ENCODE peak calls at places on chromosome 13, in nine cellular contexts. One of them, this sample, is unnamed.
A peak's percentile ranks its signal among the peaks of the same experiment; 100 is the strongest.

GRCh38 chr13:53112522-53112921 is 83.9 kb downstream of the OLFM4 start:
- DNase-seq in astrocyte: no peak
- DNase-seq in cardiac fibroblast: no peak
- DNase-seq in stimulated activated CD8-positive, alpha-beta memory T cell treated with anti-CD3 and anti-CD28 coated beads, Interleukin-4, amount 100 ng/mL, for 48 hours: no peak
- DNase-seq in stimulated activated naive B cell treated with anti-CD40 and anti-IgM and Interleukin-4, amounts not matched to agents 10 μg/mL and 1 μg/mL and 100 μg/mL, for 72 hours: no peak
- DNase-seq in NCI-H2107: peak; percentile 73
- DNase-seq in NCI-H2029 treated with DMSO at 0.1 percent for 48 hours: no peak
- DNase-seq in T-helper 17 cell: no peak
- DNase-seq in central memory CD8-positive, alpha-beta T cell: no peak
- DNase-seq in this sample: no peak

GRCh38 chr13:22793598-22794134 is 387.1 kb upstream of the SGCG start:
- DNase-seq in astrocyte: peak; percentile 10
- DNase-seq in cardiac fibroblast: no peak
- DNase-seq in stimulated activated CD8-positive, alpha-beta memory T cell treated with anti-CD3 and anti-CD28 coated beads, Interleukin-4, amount 100 ng/mL, for 48 hours: no peak
- DNase-seq in stimulated activated naive B cell treated with anti-CD40 and anti-IgM and Interleukin-4, amounts not matched to agents 10 μg/mL and 1 μg/mL and 100 μg/mL, for 72 hours: no peak
- DNase-seq in NCI-H2107: no peak
- DNase-seq in NCI-H2029 treated with DMSO at 0.1 percent for 48 hours: no peak
- DNase-seq in T-helper 17 cell: no peak
- DNase-seq in central memory CD8-positive, alpha-beta T cell: no peak
- DNase-seq in this sample: no peak

GRCh38 chr13:52903320-52903719 is 54.9 kb upstream of the PCDH8 start:
- DNase-seq in astrocyte: no peak
- DNase-seq in cardiac fibroblast: no peak
- DNase-seq in stimulated activated CD8-positive, alpha-beta memory T cell treated with anti-CD3 and anti-CD28 coated beads, Interleukin-4, amount 100 ng/mL, for 48 hours: no peak
- DNase-seq in stimulated activated naive B cell treated with anti-CD40 and anti-IgM and Interleukin-4, amounts not matched to agents 10 μg/mL and 1 μg/mL and 100 μg/mL, for 72 hours: no peak
- DNase-seq in NCI-H2107: no peak
- DNase-seq in NCI-H2029 treated with DMSO at 0.1 percent for 48 hours: no peak
- DNase-seq in T-helper 17 cell: no peak
- DNase-seq in central memory CD8-positive, alpha-beta T cell: no peak
- DNase-seq in this sample: no peak

GRCh38 chr13:50616101-50616500 is 227.4 kb downstream of the DLEU7 start:
- DNase-seq in astrocyte: peak; percentile 52
- DNase-seq in cardiac fibroblast: peak; percentile 26
- DNase-seq in stimulated activated CD8-positive, alpha-beta memory T cell treated with anti-CD3 and anti-CD28 coated beads, Interleukin-4, amount 100 ng/mL, for 48 hours: no peak
- DNase-seq in stimulated activated naive B cell treated with anti-CD40 and anti-IgM and Interleukin-4, amounts not matched to agents 10 μg/mL and 1 μg/mL and 100 μg/mL, for 72 hours: no peak
- DNase-seq in NCI-H2107: no peak
- DNase-seq in NCI-H2029 treated with DMSO at 0.1 percent for 48 hours: no peak
- DNase-seq in T-helper 17 cell: no peak
- DNase-seq in central memory CD8-positive, alpha-beta T cell: no peak
- DNase-seq in this sample: no peak

GRCh38 chr13:79258489-79258888 is 147.6 kb downstream of the RBM26 start:
- DNase-seq in astrocyte: no peak
- DNase-seq in cardiac fibroblast: no peak
- DNase-seq in stimulated activated CD8-positive, alpha-beta memory T cell treated with anti-CD3 and anti-CD28 coated beads, Interleukin-4, amount 100 ng/mL, for 48 hours: no peak
- DNase-seq in stimulated activated naive B cell treated with anti-CD40 and anti-IgM and Interleukin-4, amounts not matched to agents 10 μg/mL and 1 μg/mL and 100 μg/mL, for 72 hours: no peak
- DNase-seq in NCI-H2107: no peak
- DNase-seq in NCI-H2029 treated with DMSO at 0.1 percent for 48 hours: no peak
- DNase-seq in T-helper 17 cell: no peak
- DNase-seq in central memory CD8-positive, alpha-beta T cell: no peak
- DNase-seq in this sample: no peak

GRCh38 chr13:47816835-47817234 is 184.2 kb downstream of the SUCLA2 start:
- DNase-seq in astrocyte: no peak
- DNase-seq in cardiac fibroblast: no peak
- DNase-seq in stimulated activated CD8-positive, alpha-beta memory T cell treated with anti-CD3 and anti-CD28 coated beads, Interleukin-4, amount 100 ng/mL, for 48 hours: no peak
- DNase-seq in stimulated activated naive B cell treated with anti-CD40 and anti-IgM and Interleukin-4, amounts not matched to agents 10 μg/mL and 1 μg/mL and 100 μg/mL, for 72 hours: no peak
- DNase-seq in NCI-H2107: no peak
- DNase-seq in NCI-H2029 treated with DMSO at 0.1 percent for 48 hours: no peak
- DNase-seq in T-helper 17 cell: no peak
- DNase-seq in central memory CD8-positive, alpha-beta T cell: no peak
- DNase-seq in this sample: no peak

GRCh38 chr13:23161176-23161825 is 19.5 kb upstream of the SGCG start:
- DNase-seq in astrocyte: no peak
- DNase-seq in cardiac fibroblast: no peak
- DNase-seq in stimulated activated CD8-positive, alpha-beta memory T cell treated with anti-CD3 and anti-CD28 coated beads, Interleukin-4, amount 100 ng/mL, for 48 hours: no peak
- DNase-seq in stimulated activated naive B cell treated with anti-CD40 and anti-IgM and Interleukin-4, amounts not matched to agents 10 μg/mL and 1 μg/mL and 100 μg/mL, for 72 hours: no peak
- DNase-seq in NCI-H2107: no peak
- DNase-seq in NCI-H2029 treated with DMSO at 0.1 percent for 48 hours: no peak
- DNase-seq in T-helper 17 cell: no peak
- DNase-seq in central memory CD8-positive, alpha-beta T cell: no peak
- DNase-seq in this sample: no peak

GRCh38 chr13:111245781-111246384 is 74.6 kb upstream of the TEX29 start:
- DNase-seq in astrocyte: peak; percentile 72
- DNase-seq in cardiac fibroblast: peak; percentile 19
- DNase-seq in stimulated activated CD8-positive, alpha-beta memory T cell treated with anti-CD3 and anti-CD28 coated beads, Interleukin-4, amount 100 ng/mL, for 48 hours: no peak
- DNase-seq in stimulated activated naive B cell treated with anti-CD40 and anti-IgM and Interleukin-4, amounts not matched to agents 10 μg/mL and 1 μg/mL and 100 μg/mL, for 72 hours: no peak
- DNase-seq in NCI-H2107: no peak
- DNase-seq in NCI-H2029 treated with DMSO at 0.1 percent for 48 hours: no peak
- DNase-seq in T-helper 17 cell: no peak
- DNase-seq in central memory CD8-positive, alpha-beta T cell: no peak
- DNase-seq in this sample: no peak

This sample was measured in LNCaP clone FGC.